ENCODE peak calls at places on chromosomes 1 and 21, in six cellular contexts. T is NCI-H146; C is heart right ventricle; A is CD8-positive, alpha-beta memory T cell; I is M059J; Q is AG04450. S is an unnamed sample.
A peak's percentile ranks its signal among the peaks of the same experiment; 100 is the strongest.

GRCh38 chr21:43623588-43623987 is 35.7 kb downstream of the HSF2BP start:
- DNase-seq in T (no peak), C (no peak), A (no peak), I (no peak), Q (no peak), S (no peak)

GRCh38 chr1:43706598-43707190 is 642 bp upstream of the ST3GAL3 start:
- DNase-seq in T (no peak), C (no peak), A (no peak), I (peak; percentile 55), Q (no peak), S (no peak)

GRCh38 chr1:150410582-150411101 is 46.7 kb downstream of the RPRD2 start:
- DNase-seq in T (no peak), C (no peak), A (no peak), I (no peak), Q (no peak), S (peak; percentile 5)

GRCh38 chr1:86997538-86997937 is 83.1 kb downstream of the HS2ST1 start:
- DNase-seq in T (no peak), C (no peak), A (no peak), I (no peak), Q (no peak), S (no peak)

GRCh38 chr1:201376107-201376463 is 1.4 kb downstream of the TNNT2 start:
- DNase-seq in T (no peak), C (no peak), A (no peak), I (no peak), Q (no peak), S (no peak)

GRCh38 chr1:172288611-172289010 is 131.9 kb upstream of the C1orf105 start:
- DNase-seq in T (no peak), C (no peak), A (no peak), I (no peak), Q (no peak), S (no peak)

GRCh38 chr1:54571803-54572202 is 23.8 kb downstream of the ACOT11 start:
- DNase-seq in T (no peak), C (no peak), A (no peak), I (no peak), Q (no peak), S (no peak)

GRCh38 chr1:100305954-100306353 is 39.9 kb downstream of the RTCA start:
- DNase-seq in T (no peak), C (no peak), A (no peak), I (no peak), Q (no peak), S (no peak)

GRCh38 chr1:5623399-5623798 is 368.8 kb downstream of the NPHP4 start:
- DNase-seq in T (no peak), C (no peak), A (no peak), I (no peak), Q (no peak), S (no peak)

GRCh38 chr1:73205294-73205973 is 923.1 kb upstream of the NEGR1 start:
- DNase-seq in T (peak; percentile 0), C (no peak), A (no peak), I (no peak), Q (no peak), S (no peak)

GRCh38 chr1:117171900-117172501 is 38.7 kb downstream of the VTCN1 start:
- DNase-seq in T (no peak), C (peak; percentile 16), A (no peak), I (peak; percentile 88), Q (no peak), S (no peak)